ENCODE peak calls at places on chromosomes 7 and 10, in five cellular contexts. One of them, this sample, is unnamed. For H3K27me3, the result is how much of the 10 kb centered on the place peaks cover.

GRCh38 chr10:133160813-133161471 is 923 bp downstream of the KNDC1 start:
- DNase-seq in HCT116: no peak
- DNase-seq in HepG2: no peak
- DNase-seq in GM12878: no peak
- DNase-seq in H1: no peak
- DNase-seq in this sample: no peak

GRCh38 chr10:49512121-49512809 is 26.7 kb downstream of the ERCC6 start:
- DNase-seq in GM12878: no peak
- DNase-seq in HCT116: peak
- DNase-seq in HepG2: peak
- DNase-seq in H1: no peak
- DNase-seq in this sample: peak

GRCh38 chr7:129889133-129889854 is 63.5 kb downstream of the UBE2H start:
- DNase-seq in H1: no peak
- DNase-seq in HCT116: no peak
- DNase-seq in GM12878: no peak
- DNase-seq in HepG2: peak
- DNase-seq in this sample: peak

GRCh38 chr7:39951156-39951942 is 1.3 kb downstream of the CDK13 start:
- DNase-seq in HCT116: no peak
- DNase-seq in H1: no peak
- DNase-seq in GM12878: no peak
- DNase-seq in HepG2: peak
- DNase-seq in this sample: peak

GRCh38 chr7:131652194-131652593 is 95.8 kb upstream of the PODXL start:
- DNase-seq in HCT116: no peak
- DNase-seq in H1: no peak
- DNase-seq in HepG2: no peak
- DNase-seq in GM12878: no peak
- DNase-seq in this sample: no peak

GRCh38 chr7:85471740-85472139 is 284.9 kb upstream of the SEMA3D start:
- DNase-seq in HepG2: no peak
- DNase-seq in H1: no peak
- DNase-seq in GM12878: no peak
- DNase-seq in HCT116: no peak
- DNase-seq in this sample: peak

GRCh38 chr7:136251826-136252225 is 274.7 kb upstream of the MTPN start:
- DNase-seq in GM12878: no peak
- DNase-seq in HCT116: no peak
- DNase-seq in HepG2: no peak
- DNase-seq in H1: no peak
- DNase-seq in this sample: no peak

GRCh38 chr10:79255007-79255507 is 92.2 kb upstream of the PPIF start:
- DNase-seq in HCT116: no peak
- DNase-seq in H1: no peak
- DNase-seq in GM12878: no peak
- DNase-seq in HepG2: no peak
- DNase-seq in this sample: no peak

GRCh38 chr7:134462337-134462925 is 3.5 kb upstream of the AKR1B1 start:
- DNase-seq in HepG2: peak
- DNase-seq in H1: no peak
- DNase-seq in HCT116: no peak
- DNase-seq in GM12878: no peak
- DNase-seq in this sample: peak

GRCh38 chr10:49550563-49550962 is 11.6 kb upstream of the ERCC6 start:
- DNase-seq in HCT116: peak
- DNase-seq in H1: no peak
- DNase-seq in GM12878: no peak
- DNase-seq in HepG2: no peak
- DNase-seq in this sample: peak

GRCh38 chr7:143954163-143954894 is at the start of gene OR2F1:
- DNase-seq in GM12878: no peak
- DNase-seq in HCT116: no peak
- DNase-seq in H1: no peak
- DNase-seq in HepG2: no peak
- DNase-seq in this sample: no peak

GRCh38 chr7:158309844-158310763 is 277.5 kb downstream of the PTPRN2 start:
- DNase-seq in HepG2: no peak
- DNase-seq in HCT116: no peak
- DNase-seq in H1: no peak
- DNase-seq in GM12878: no peak
- DNase-seq in this sample: no peak

GRCh38 chr7:30379131-30379530 is 94.7 kb downstream of the ZNRF2 start:
- DNase-seq in H1: no peak
- DNase-seq in HCT116: no peak
- DNase-seq in HepG2: no peak
- DNase-seq in GM12878: no peak
- DNase-seq in this sample: peak

GRCh38 chr10:19702215-19702614 is 114.0 kb upstream of the PLXDC2 start:
- DNase-seq in HepG2: no peak
- DNase-seq in GM12878: no peak
- DNase-seq in HCT116: no peak
- DNase-seq in H1: no peak
- DNase-seq in this sample: peak

GRCh38 chr10:33889371-33889770 is 554.9 kb upstream of the NRP1 start:
- DNase-seq in H1: no peak
- DNase-seq in HepG2: no peak
- DNase-seq in GM12878: no peak
- DNase-seq in HCT116: no peak
- DNase-seq in this sample: no peak

GRCh38 chr7:94324380-94325120 is 70.1 kb upstream of the COL1A2 start:
- DNase-seq in GM12878: no peak
- DNase-seq in H1: no peak
- DNase-seq in HCT116: no peak
- DNase-seq in HepG2: no peak
- DNase-seq in this sample: peak

GRCh38 chr7:76259124-76260086 is 43.1 kb upstream of the HSPB1 start:
- DNase-seq in HepG2: no peak
- DNase-seq in GM12878: no peak
- DNase-seq in HCT116: no peak
- DNase-seq in H1: no peak
- DNase-seq in this sample: no peak

GRCh38 chr7:76261935-76262334 is 40.5 kb upstream of the HSPB1 start:
- DNase-seq in HepG2: no peak
- DNase-seq in HCT116: no peak
- DNase-seq in GM12878: no peak
- DNase-seq in H1: no peak
- DNase-seq in this sample: no peak

GRCh38 chr7:76257973-76258372 is 44.5 kb upstream of the HSPB1 start:
- DNase-seq in H1: no peak
- DNase-seq in GM12878: no peak
- DNase-seq in HepG2: peak
- DNase-seq in HCT116: no peak
- DNase-seq in this sample: no peak

GRCh38 chr7:76261329-76261728 is 41.1 kb upstream of the HSPB1 start:
- DNase-seq in HCT116: no peak
- DNase-seq in GM12878: no peak
- DNase-seq in H1: no peak
- DNase-seq in HepG2: no peak
- DNase-seq in this sample: no peak

DNA sequence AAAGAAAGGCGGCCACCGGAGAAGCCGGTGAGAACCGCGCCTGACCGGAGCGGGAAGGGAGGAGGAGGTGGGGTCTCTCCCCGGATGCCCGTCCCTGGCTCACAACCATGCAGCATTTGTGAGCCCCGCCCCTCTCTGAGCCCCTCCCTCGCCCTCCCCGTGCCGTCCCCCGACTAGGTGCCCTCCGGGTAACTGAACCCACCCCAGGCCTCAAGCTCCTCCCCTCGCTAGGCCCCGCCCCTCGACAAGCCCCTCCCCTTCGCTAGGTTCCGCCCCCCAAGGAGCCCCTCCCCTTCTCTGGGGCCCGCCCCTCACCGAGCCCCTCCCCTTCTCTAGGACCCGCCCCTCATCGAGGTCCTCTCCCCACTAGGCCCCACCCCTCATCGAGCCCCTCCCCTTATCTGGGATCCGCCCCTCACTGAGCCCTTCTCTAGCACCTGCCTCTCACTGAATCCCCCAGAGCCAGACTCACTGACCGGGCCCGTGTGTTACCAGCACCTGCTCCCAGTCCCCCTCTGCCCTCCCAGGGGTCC is 42.2 kb upstream of the HSPB1 start:
- DNase-seq in HepG2: peak
- DNase-seq in H1: peak
- DNase-seq in HCT116: peak
- DNase-seq in GM12878: no peak
- DNase-seq in this sample: no peak
- TF ChIP-seq RAD21 in HepG2: no peak
- TF ChIP-seq RAD21 in H1: no peak
- TF ChIP-seq RAD21 in HCT116: no peak
- TF ChIP-seq RAD21 in GM12878: no peak
- TF ChIP-seq RAD21 in this sample: no peak

GRCh38 chr7:111953611-111954010 is 252.6 kb downstream of the DOCK4 start:
- DNase-seq in H1: no peak
- DNase-seq in HCT116: no peak
- DNase-seq in HepG2: peak
- DNase-seq in GM12878: peak
- DNase-seq in this sample: no peak

GRCh38 chr7:111954474-111955311 is 251.5 kb downstream of the DOCK4 start:
- DNase-seq in H1: no peak
- DNase-seq in HepG2: no peak
- DNase-seq in HCT116: no peak
- DNase-seq in GM12878: no peak
- DNase-seq in this sample: no peak

GRCh38 chr7:111954056-111954455 is 252.1 kb downstream of the DOCK4 start:
- DNase-seq in H1: no peak
- DNase-seq in HCT116: no peak
- DNase-seq in GM12878: no peak
- DNase-seq in HepG2: no peak
- DNase-seq in this sample: no peak

DNA sequence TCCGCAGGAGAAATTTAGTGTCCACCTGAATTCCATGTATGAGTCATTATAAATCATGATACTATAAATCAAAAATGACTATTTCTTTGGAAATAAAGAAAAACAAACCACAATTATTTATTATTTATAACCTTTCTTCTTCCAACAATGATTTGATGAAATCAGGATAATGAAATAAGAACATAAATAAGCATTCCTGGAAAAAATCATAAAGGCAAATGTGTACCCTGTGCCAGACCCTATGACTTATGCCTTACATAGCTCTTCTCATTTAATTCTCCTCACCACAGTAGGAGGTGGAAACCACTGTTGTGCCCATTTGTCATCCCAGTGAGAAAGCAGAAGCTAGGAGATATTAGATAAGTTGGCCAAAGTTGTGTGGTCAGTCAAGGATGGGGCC is 255.2 kb downstream of the DOCK4 start:
- DNase-seq in GM12878: no peak
- DNase-seq in HepG2: no peak
- DNase-seq in HCT116: no peak
- DNase-seq in H1: no peak
- DNase-seq in this sample: no peak
- H3K27me3 ChIP-seq in GM12878: under half
- H3K27me3 ChIP-seq in HepG2: under half
- H3K27me3 ChIP-seq in HCT116: under half
- H3K27me3 ChIP-seq in H1: under half
- H3K27me3 ChIP-seq in this sample: under half

DNA sequence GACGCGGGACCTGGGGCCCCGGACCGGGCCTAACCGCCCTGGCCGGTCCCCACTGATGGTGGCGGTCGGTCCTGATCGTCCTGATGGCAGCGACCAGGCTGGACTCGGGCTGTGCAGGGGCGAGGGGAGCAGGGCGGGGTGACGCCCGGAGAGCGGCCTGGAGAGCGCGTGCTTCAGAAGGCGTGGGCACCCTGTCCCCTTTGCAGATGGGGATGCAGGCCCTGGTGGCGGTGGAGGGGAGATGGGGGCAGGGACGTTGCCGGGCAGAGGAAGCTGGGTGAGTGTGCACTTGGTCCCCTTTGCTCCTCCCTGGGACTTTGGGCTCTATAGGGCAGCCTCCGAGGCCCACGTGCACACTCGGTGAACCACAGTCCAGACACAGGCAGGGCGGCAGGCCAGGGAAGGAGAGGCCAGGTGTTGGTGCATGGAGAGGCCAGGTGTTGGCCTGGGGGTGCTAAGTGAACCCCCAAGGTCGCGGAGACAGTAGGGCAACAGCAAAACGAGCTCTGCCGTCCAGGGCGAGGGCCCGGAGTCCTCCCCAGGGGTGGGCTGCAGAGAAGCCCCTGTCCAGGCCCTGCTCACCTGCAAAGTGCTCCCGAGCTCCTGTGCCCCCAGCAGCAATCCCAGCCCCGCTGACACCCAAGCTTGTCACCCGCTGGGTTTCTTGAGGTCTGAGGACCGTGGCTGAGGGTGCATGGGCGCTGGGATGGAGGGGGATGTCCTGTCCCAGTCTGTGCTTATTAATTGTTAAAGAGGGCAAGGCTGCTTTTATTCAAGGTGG is 42.3 kb upstream of the FAM20C start:
- DNase-seq in HCT116: no peak
- DNase-seq in GM12878: no peak
- DNase-seq in HepG2: no peak
- DNase-seq in H1: no peak
- DNase-seq in this sample: no peak
- TF ChIP-seq RAD21 in HCT116: no peak
- TF ChIP-seq RAD21 in GM12878: no peak
- TF ChIP-seq RAD21 in HepG2: no peak
- TF ChIP-seq RAD21 in H1: no peak
- TF ChIP-seq RAD21 in this sample: no peak

GRCh38 chr7:128197586-128197985 is 43.5 kb upstream of the LEP start:
- DNase-seq in GM12878: no peak
- DNase-seq in HepG2: no peak
- DNase-seq in HCT116: no peak
- DNase-seq in H1: no peak
- DNase-seq in this sample: peak
- H3K27me3 ChIP-seq in GM12878: under half
- H3K27me3 ChIP-seq in HepG2: under half
- H3K27me3 ChIP-seq in HCT116: under half
- H3K27me3 ChIP-seq in H1: under half
- H3K27me3 ChIP-seq in this sample: under half

GRCh38 chr7:4882742-4883351 is 669 bp downstream of the RADIL start:
- DNase-seq in HCT116: no peak
- DNase-seq in GM12878: no peak
- DNase-seq in H1: no peak
- DNase-seq in HepG2: no peak
- DNase-seq in this sample: no peak

GRCh38 chr7:4880218-4880617 is 3.3 kb downstream of the RADIL start:
- DNase-seq in HCT116: no peak
- DNase-seq in H1: no peak
- DNase-seq in GM12878: no peak
- DNase-seq in HepG2: no peak
- DNase-seq in this sample: no peak

GRCh38 chr7:4883352-4884144 is at the start of gene RADIL:
- DNase-seq in HCT116: peak
- DNase-seq in GM12878: no peak
- DNase-seq in HepG2: peak
- DNase-seq in H1: peak
- DNase-seq in this sample: peak

GRCh38 chr7:4879401-4880081 is 4.0 kb downstream of the RADIL start:
- DNase-seq in HepG2: no peak
- DNase-seq in GM12878: no peak
- DNase-seq in HCT116: no peak
- DNase-seq in H1: no peak
- DNase-seq in this sample: no peak

GRCh38 chr7:4882169-4882741 is 1.3 kb downstream of the RADIL start:
- DNase-seq in H1: no peak
- DNase-seq in GM12878: no peak
- DNase-seq in HepG2: no peak
- DNase-seq in HCT116: no peak
- DNase-seq in this sample: peak
- TF ChIP-seq RAD21 in H1: no peak
- TF ChIP-seq RAD21 in GM12878: no peak
- TF ChIP-seq RAD21 in HepG2: no peak
- TF ChIP-seq RAD21 in HCT116: no peak
- TF ChIP-seq RAD21 in this sample: no peak